ENCODE peak calls at places on chromosomes 3 and 15, in six cellular contexts. V, Q, K, U, O and P are unnamed samples.

GRCh38 chr15:101613130-101614000 is 38.8 kb downstream of the TM2D3 start:
- DNase-seq in V (no peak), Q (peak; percentile 91), K (no peak), U (peak; percentile 17), O (no peak), P (no peak)

GRCh38 chr3:49869525-49870126 is at the start of gene CAMKV:
- DNase-seq in V (peak; percentile 22), Q (no peak), K (no peak), U (no peak), O (peak; percentile 8), P (peak; percentile 41)

GRCh38 chr3:50112462-50112861 is 23.7 kb downstream of the RBM5 start:
- DNase-seq in V (no peak), Q (peak; percentile 81), K (no peak), U (no peak), O (no peak), P (no peak)

GRCh38 chr3:58691997-58692396 is 25.4 kb upstream of the FAM3D start:
- DNase-seq in V (no peak), Q (no peak), K (no peak), U (peak; percentile 19), O (no peak), P (no peak)

GRCh38 chr3:117844676-117845075 is 1135.1 kb downstream of the TUSC7 start:
- DNase-seq in V (no peak), Q (no peak), K (no peak), U (peak; percentile 58), O (no peak), P (no peak)

GRCh38 chr3:59809750-59810444 is 760.1 kb upstream of the CFAP20DC start:
- DNase-seq in V (no peak), Q (no peak), K (no peak), U (peak; percentile 51), O (no peak), P (peak; percentile 10)

GRCh38 chr15:77002954-77003912 is 8.3 kb downstream of the PSTPIP1 start:
- DNase-seq in V (no peak), Q (peak; percentile 53), K (peak; percentile 70), U (no peak), O (peak; percentile 53), P (peak; percentile 69)

GRCh38 chr3:195551381-195551978 is 8.4 kb upstream of the PPP1R2 start:
- DNase-seq in V (no peak), Q (no peak), K (no peak), U (no peak), O (no peak), P (no peak)

GRCh38 chr15:90386221-90386620 is 1.8 kb upstream of the IQGAP1 start:
- DNase-seq in V (no peak), Q (no peak), K (no peak), U (no peak), O (no peak), P (no peak)

GRCh38 chr3:64918989-64919388 is 231.2 kb upstream of the ADAMTS9 start:
- DNase-seq in V (no peak), Q (no peak), K (no peak), U (peak; percentile 45), O (no peak), P (no peak)

GRCh38 chr3:192802957-192803899 is 75.9 kb upstream of the FGF12 start:
- DNase-seq in V (no peak), Q (no peak), K (peak; percentile 64), U (peak; percentile 44), O (no peak), P (peak; percentile 33)

GRCh38 chr15:68658151-68658550 is 79.4 kb downstream of the CORO2B start:
- DNase-seq in V (no peak), Q (no peak), K (no peak), U (no peak), O (no peak), P (no peak)

GRCh38 chr15:47742334-47742733 is 25.0 kb downstream of the SEMA6D start:
- DNase-seq in V (no peak), Q (no peak), K (no peak), U (no peak), O (no peak), P (no peak)

GRCh38 chr15:29356807-29357206 is 87.2 kb upstream of the NSMCE3 start:
- DNase-seq in V (no peak), Q (no peak), K (no peak), U (no peak), O (no peak), P (no peak)

GRCh38 chr3:101779047-101779807 is at the start of gene NXPE3:
- DNase-seq in V (peak; percentile 94), Q (peak; percentile 94), K (peak; percentile 93), U (peak; percentile 72), O (peak; percentile 93), P (peak; percentile 91)

GRCh38 chr15:74170083-74170844 is 3.2 kb upstream of the ISLR start:
- DNase-seq in V (no peak), Q (no peak), K (no peak), U (no peak), O (no peak), P (no peak)

GRCh38 chr3:127479449-127479848 is 111.1 kb downstream of the TPRA1 start:
- DNase-seq in V (no peak), Q (no peak), K (no peak), U (no peak), O (no peak), P (no peak)

GRCh38 chr3:178966299-178967183 is 105.1 kb downstream of the ZMAT3 start:
- DNase-seq in V (no peak), Q (no peak), K (peak; percentile 77), U (peak; percentile 31), O (no peak), P (peak; percentile 11)

GRCh38 chr3:155704041-155704440 is 40.8 kb downstream of the PLCH1 start:
- DNase-seq in V (no peak), Q (no peak), K (no peak), U (peak; percentile 38), O (no peak), P (no peak)

DNA sequence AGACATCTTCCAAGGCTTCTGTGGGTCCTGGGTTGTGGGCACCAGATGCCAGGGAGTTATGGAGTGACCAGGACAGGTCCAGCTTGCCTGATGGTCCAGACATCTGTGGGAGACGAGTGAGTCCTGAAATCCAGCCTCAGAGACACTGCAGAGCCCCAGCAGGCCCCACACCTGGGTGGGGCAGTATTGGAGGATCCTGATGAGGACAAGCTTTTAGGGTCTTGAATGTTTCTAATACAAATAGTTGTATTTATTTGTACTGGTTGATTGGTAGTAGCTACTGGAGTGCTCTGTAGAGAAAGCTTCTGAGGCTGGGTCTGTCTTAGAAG is 67.5 kb upstream of the PRR23C start:
- DNase-seq in V (no peak), Q (no peak), K (no peak), U (no peak), O (no peak), P (no peak)
- TF ChIP-seq CTCF in V (no peak), Q (no peak), K (no peak), U (no peak), O (peak; percentile 5), P (no peak)

GRCh38 chr15:63718590-63719035 is 115.1 kb downstream of the HERC1 start:
- DNase-seq in V (no peak), Q (no peak), K (no peak), U (peak; percentile 89), O (no peak), P (no peak)

GRCh38 chr15:63724760-63725159 is 109.0 kb downstream of the HERC1 start:
- DNase-seq in V (no peak), Q (no peak), K (no peak), U (no peak), O (no peak), P (no peak)

GRCh38 chr15:63719281-63719680 is 114.5 kb downstream of the HERC1 start:
- DNase-seq in V (no peak), Q (peak; percentile 25), K (no peak), U (no peak), O (no peak), P (no peak)

GRCh38 chr15:63726491-63726890 is 107.3 kb downstream of the HERC1 start:
- DNase-seq in V (no peak), Q (no peak), K (no peak), U (peak; percentile 77), O (no peak), P (no peak)

DNA sequence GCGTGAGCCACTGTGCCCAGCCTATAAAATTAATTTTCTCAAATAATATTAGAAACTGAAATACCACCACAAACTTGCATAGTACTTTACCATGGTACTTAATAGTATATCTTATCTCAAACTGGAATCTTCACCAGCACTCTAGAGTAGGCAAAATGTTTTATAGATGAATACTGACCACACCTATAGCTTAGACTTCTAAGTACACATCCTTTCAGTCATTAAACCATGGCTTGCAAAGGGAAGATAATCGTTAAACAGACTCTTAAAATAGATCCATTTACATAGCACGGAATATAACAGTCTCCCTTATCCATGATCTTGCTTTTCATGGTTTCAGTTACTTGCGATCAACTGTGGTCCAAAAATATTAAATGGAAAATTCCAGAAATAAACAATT is 111.6 kb downstream of the HERC1 start:
- DNase-seq in V (no peak), Q (no peak), K (no peak), U (no peak), O (no peak), P (no peak)
- TF ChIP-seq CTCF in V (no peak), Q (no peak), K (no peak), U (no peak), O (no peak), P (no peak)

GRCh38 chr3:176650478-176650877 is 546.8 kb downstream of the TBL1XR1 start:
- DNase-seq in V (no peak), Q (no peak), K (no peak), U (peak; percentile 17), O (no peak), P (no peak)

GRCh38 chr3:176647988-176648387 is 549.3 kb downstream of the TBL1XR1 start:
- DNase-seq in V (no peak), Q (no peak), K (no peak), U (no peak), O (no peak), P (no peak)

DNA sequence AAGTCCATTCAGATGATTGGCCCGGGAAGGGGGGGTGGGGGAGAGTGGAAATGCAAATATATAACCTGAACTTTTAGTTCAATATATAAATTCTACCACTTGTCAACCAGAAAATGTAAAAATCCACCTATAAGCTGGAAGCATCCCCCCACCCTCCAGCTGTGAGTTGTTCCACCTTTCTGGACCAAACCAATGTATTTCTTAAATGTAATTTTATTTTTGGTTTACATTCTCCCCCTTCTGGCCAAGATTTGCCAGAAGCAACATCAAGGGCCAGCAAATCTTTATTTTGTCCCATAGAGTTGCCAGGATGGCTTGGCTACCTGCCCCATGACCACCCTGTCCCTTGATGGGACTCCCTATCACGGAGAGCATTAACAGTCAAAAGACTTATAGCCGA is 545.7 kb downstream of the TBL1XR1 start:
- DNase-seq in V (no peak), Q (no peak), K (no peak), U (no peak), O (no peak), P (no peak)
- TF ChIP-seq CTCF in V (no peak), Q (no peak), K (no peak), U (no peak), O (no peak), P (no peak)

GRCh38 chr3:174083706-174084105 is 686.2 kb downstream of the NLGN1 start:
- DNase-seq in V (no peak), Q (no peak), K (no peak), U (no peak), O (no peak), P (no peak)
- TF ChIP-seq CTCF in V (no peak), Q (no peak), K (no peak), U (no peak), O (no peak), P (no peak)